ENCODE peak calls at places on chromosomes 11 and 22, in four cellular contexts. E is GM12891, R is K562, G is GM12878. K is an unnamed sample.

GRCh38 chr11:113192121-113192925 is 122.1 kb upstream of the TTC12 start:
- DNase-seq in E (no peak), R (no peak), G (no peak), K (no peak)

GRCh38 chr11:67271548-67272284 is 5.4 kb downstream of the GRK2 start:
- DNase-seq in E (no peak), R (no peak), G (peak), K (peak)

GRCh38 chr22:26851125-26851524 is 193.7 kb downstream of the MIAT start:
- DNase-seq in E (no peak), R (no peak), G (no peak), K (no peak)

GRCh38 chr11:101034076-101034475 is 95.5 kb downstream of the PGR start:
- DNase-seq in E (no peak), R (no peak), G (no peak), K (no peak)

GRCh38 chr11:61380914-61381313 is 11.5 kb upstream of the TMEM216 start:
- DNase-seq in E (no peak), R (no peak), G (no peak), K (no peak)

GRCh38 chr11:125410091-125410490 is 86.0 kb downstream of the FEZ1 start:
- DNase-seq in E (no peak), R (no peak), G (no peak), K (no peak)

GRCh38 chr22:20298110-20298802 is 21.6 kb downstream of the DGCR6L start:
- DNase-seq in E (no peak), R (peak), G (no peak), K (no peak)

GRCh38 chr11:3206128-3206921 is 12.3 kb downstream of the MRGPRG start:
- DNase-seq in E (no peak), R (no peak), G (no peak), K (no peak)

GRCh38 chr22:27212617-27213177 is 555.3 kb downstream of the MIAT start:
- DNase-seq in E (no peak), R (no peak), G (no peak), K (peak)

GRCh38 chr11:46948378-46949131 is 12.0 kb downstream of the CSTPP1 start:
- DNase-seq in E (no peak), R (no peak), G (no peak), K (no peak)

GRCh38 chr11:114079406-114080072 is 20.0 kb downstream of the ZBTB16 start:
- DNase-seq in E (no peak), R (no peak), G (no peak), K (no peak)

GRCh38 chr11:11944444-11944843 is 64.0 kb downstream of the DKK3 start:
- DNase-seq in E (no peak), R (no peak), G (no peak), K (no peak)

GRCh38 chr11:76655466-76656086 is 15.0 kb downstream of the LRRC32 start:
- DNase-seq in E (no peak), R (no peak), G (no peak), K (no peak)

GRCh38 chr11:73236205-73236765 is 18.2 kb downstream of the P2RY2 start:
- DNase-seq in E (no peak), R (no peak), G (no peak), K (no peak)

GRCh38 chr11:16095756-16096155 is 260.6 kb downstream of the SOX6 start:
- DNase-seq in E (no peak), R (no peak), G (no peak), K (no peak)

GRCh38 chr11:128509990-128510389 is 77.4 kb downstream of the ETS1 start:
- DNase-seq in E (no peak), R (no peak), G (no peak), K (no peak)

GRCh38 chr11:65293909-65294381 is 20.7 kb upstream of the CDC42EP2 start:
- DNase-seq in E (no peak), R (no peak), G (no peak), K (no peak)

GRCh38 chr11:91124363-91124762 is 901.5 kb upstream of the CHORDC1 start:
- DNase-seq in E (no peak), R (no peak), G (no peak), K (no peak)

GRCh38 chr11:122645847-122646246 is 9.7 kb upstream of the UBASH3B start:
- DNase-seq in E (no peak), R (no peak), G (no peak), K (no peak)

GRCh38 chr11:126163779-126164178 is 47.7 kb downstream of the RPUSD4 start:
- DNase-seq in E (no peak), R (no peak), G (no peak), K (no peak)

GRCh38 chr11:27904358-27905055 is 203.4 kb downstream of the KIF18A start:
- DNase-seq in E (no peak), R (no peak), G (no peak), K (no peak)

GRCh38 chr11:27907534-27907933 is 200.4 kb downstream of the KIF18A start:
- DNase-seq in E (no peak), R (no peak), G (no peak), K (no peak)

GRCh38 chr11:27898166-27898565 is 197.9 kb upstream of the BDNF start:
- DNase-seq in E (no peak), R (no peak), G (no peak), K (no peak)

GRCh38 chr11:27902981-27903624 is 202.8 kb upstream of the BDNF start:
- DNase-seq in E (no peak), R (no peak), G (no peak), K (no peak)
- TF ChIP-seq POLR2AphosphoS5 in E (no peak), R (no peak), G (no peak), K (no peak)

GRCh38 chr22:41394012-41394356 is 12.2 kb downstream of the TEF start:
- DNase-seq in E (no peak), R (no peak), G (no peak), K (no peak)
- TF ChIP-seq SPI1 in E (no peak), R (no peak), G (no peak), K (no peak)

DNA sequence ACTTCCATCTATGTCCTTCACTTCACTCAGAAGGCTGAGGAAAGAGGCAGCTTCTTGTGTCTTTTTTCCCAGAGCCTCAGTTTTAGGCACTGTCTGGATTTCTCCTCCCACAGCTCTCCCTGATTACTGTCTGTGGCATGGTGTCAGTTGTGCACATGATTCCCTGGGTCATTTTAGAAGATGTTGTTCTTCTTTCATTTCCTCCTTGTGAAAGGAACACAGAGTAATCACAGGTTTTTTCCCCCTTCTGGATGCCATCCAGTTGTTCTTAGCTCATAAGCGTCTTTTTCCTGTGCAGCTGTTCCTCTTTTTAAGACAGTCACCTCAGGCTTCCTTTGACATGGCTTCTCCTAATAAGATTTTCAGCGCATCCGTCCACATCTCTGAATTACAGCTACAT is 212.2 kb downstream of the FAM181B start:
- DNase-seq in E (no peak), R (no peak), G (no peak), K (peak)
- TF ChIP-seq POLR2AphosphoS5 in E (no peak), R (no peak), G (no peak), K (no peak)

DNA sequence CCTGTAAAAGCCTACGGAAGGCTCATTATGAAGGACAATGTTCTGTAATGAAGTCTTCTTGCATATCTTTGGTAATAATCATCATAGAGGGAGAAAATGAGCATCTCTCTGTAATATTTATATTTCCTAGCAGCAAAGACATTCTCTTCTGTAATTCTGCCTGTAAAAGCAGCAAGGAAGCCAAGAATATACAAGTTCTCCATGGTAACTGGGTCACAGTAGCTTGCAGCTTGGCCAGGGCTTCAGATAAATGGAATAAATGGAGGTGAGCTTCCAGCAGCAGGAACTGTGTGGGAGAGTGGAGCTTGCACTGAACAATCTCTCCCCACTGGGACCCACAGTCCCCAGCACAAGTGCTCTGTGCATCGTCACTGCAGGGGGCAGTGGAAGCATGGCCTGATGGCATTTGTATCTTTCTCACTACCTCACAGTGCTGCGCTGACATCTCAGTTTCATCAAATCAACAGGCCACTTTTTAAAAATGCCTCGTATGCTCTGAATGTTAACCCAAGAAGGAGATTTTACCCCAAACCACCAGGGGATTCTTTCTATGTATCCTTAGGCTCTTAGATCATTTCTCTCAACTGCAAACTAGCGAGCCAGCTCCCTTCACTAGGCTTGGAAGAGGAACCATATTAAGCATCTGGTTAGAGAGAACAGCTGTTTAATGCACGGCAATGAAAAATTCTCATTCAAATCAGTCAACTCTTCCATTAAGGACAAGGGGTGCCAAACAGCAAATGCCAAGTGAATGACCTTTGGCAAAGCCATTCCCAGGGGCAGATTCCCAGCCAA is 1059.7 kb downstream of the OPCML start:
- DNase-seq in E (no peak), R (no peak), G (no peak), K (no peak)
- TF ChIP-seq SPI1 in E (no peak), R (no peak), G (no peak), K (no peak)

DNA sequence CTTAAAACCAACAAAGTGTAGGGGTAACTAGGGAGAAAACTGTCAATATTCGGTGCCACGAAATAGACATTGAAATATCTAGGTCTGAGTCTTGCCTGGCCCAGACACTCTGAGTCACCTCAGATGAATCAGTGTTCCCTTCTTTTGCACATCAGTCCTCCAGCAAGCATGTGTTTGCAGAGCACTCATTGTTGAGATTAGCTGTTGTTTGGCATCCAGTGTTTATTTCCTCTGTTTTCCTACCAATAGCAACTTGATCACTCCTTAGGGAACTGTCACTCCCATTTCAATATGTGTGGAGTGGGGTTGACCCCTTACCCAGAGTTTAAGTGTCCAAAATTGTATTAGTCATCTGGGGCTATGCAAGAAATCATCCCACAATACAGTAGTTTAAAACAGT is 4.7 kb upstream of the ASCC2 start:
- DNase-seq in E (no peak), R (no peak), G (no peak), K (no peak)
- TF ChIP-seq POLR2AphosphoS5 in E (no peak), R (no peak), G (no peak), K (no peak)

GRCh38 chr11:95426823-95427462 is 195.9 kb upstream of the SESN3 start:
- DNase-seq in E (no peak), R (no peak), G (no peak), K (no peak)

GRCh38 chr11:95432714-95433503 is 201.9 kb upstream of the SESN3 start:
- DNase-seq in E (no peak), R (no peak), G (no peak), K (no peak)

GRCh38 chr11:95435192-95435591 is 204.2 kb upstream of the SESN3 start:
- DNase-seq in E (no peak), R (no peak), G (no peak), K (no peak)

GRCh38 chr11:95434489-95435057 is 203.6 kb upstream of the SESN3 start:
- DNase-seq in E (no peak), R (no peak), G (no peak), K (no peak)

GRCh38 chr11:95429376-95429907 is 198.4 kb upstream of the SESN3 start:
- DNase-seq in E (no peak), R (no peak), G (no peak), K (no peak)
- TF ChIP-seq SPI1 in E (no peak), R (no peak), G (no peak), K (no peak)

DNA sequence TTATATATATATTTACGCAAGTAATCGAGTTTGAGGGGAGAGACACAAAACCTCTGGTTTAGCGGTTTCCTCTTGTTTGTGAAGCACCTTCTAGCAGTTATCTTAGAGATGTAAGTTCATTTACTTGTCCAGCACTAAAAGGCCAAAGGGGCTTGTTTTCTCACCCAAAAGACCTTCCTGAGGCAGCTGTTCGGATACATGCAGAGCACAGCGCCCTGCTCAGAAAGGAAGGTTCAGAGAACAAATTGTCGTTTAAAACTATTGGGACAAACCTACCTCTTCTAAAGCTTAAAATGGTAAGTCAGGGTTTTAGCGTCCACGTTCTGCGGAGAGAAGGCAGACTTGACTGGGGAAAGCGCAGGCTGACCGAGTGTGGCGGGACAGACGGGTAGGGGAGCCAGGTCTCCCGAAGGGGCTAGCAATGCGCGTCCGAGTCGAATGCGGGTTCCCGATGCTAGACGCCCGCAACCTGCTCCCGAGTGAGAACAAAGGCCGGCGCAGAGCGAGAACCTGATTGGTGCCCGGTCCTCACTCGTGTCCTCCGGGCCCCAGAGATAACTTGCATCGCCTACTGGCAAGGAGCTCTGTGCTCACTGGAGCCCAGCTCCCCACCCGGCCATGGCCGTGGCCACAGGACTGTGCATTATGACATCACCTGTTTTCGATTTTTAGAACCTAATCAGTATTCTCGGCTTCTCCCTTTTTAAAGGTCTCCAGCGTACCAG is 1.0 kb upstream of the SESN3 start:
- DNase-seq in E (no peak), R (no peak), G (no peak), K (peak)
- TF ChIP-seq POLR2AphosphoS5 in E (peak), R (no peak), G (no peak), K (peak)

GRCh38 chr22:42868751-42869251 is 11.7 kb upstream of the ARFGAP3 start:
- DNase-seq in E (no peak), R (no peak), G (no peak), K (no peak)

GRCh38 chr22:42862045-42862734 is 5.1 kb upstream of the ARFGAP3 start:
- DNase-seq in E (no peak), R (no peak), G (no peak), K (no peak)

GRCh38 chr22:42865536-42865935 is 8.5 kb upstream of the ARFGAP3 start:
- DNase-seq in E (no peak), R (no peak), G (no peak), K (no peak)

GRCh38 chr22:42866100-42866499 is 9.0 kb upstream of the ARFGAP3 start:
- DNase-seq in E (no peak), R (no peak), G (no peak), K (no peak)

DNA sequence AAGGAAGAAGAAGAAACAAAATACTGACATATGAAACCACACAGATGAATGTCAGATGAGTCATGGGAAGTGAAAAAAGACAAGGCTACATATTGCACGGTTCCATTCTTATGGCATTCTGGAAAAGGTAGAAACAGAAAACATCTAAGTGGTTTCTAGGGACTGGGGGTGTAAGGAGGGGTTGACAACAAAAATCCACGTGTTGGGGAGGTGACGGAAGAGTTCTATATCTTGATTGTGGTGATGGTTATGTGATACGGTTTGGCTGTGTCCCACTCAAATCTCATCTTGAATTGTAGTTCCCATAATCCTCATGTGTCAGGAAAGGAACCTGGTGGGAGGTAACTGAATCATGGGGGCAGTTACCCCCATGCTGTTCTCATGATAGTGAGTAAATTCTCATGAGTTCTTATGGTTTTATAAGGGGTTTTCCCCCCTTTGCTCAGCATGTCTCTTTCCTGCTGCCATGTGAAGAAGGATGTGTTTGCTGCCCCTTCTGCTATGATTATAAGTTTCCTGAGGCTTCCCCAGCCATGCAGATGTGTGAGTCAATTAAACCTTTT is 6.4 kb upstream of the ARFGAP3 start:
- DNase-seq in E (no peak), R (no peak), G (peak), K (peak)
- TF ChIP-seq SPI1 in E (no peak), R (no peak), G (no peak), K (no peak)

DNA sequence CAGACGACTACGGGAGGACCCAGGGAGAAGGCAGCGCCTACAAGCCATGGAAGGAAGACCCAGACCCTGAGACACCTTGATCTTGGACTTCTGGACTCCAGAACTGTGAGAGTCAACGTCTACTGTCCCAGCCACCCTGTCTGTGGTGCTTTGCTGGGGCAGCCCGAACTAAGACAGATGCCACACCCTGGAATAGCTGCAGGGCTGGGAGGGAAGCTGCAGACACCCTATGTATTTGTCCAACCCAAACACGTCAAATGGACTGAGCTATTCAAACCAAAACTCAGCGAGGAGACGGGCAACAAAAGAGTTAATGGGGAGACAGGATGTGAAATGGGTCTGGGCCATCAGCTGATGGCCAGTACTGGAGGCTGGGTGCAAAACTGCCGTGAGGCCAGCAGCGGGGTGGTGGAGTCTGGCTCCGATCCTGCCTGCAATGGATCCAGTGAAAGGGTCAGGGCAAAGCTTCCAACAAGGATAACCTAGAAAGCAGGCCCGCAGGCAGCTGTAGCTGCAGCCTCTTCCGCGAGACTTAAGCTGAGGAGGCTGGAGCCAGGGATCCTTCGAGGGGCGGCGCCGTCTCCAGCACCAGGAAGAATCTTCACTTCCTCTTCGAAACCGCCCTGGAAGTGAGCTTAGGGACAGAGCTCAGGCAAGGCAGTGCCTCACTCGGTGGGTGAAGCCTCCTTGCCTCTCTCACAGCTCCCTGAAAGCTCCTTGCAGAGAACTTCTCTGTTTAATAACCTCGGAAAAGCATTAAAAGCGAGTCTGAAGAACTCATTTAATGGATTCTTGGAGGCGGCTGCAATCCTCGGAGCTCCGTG is 169.6 kb downstream of the CTTN start:
- DNase-seq in E (no peak), R (no peak), G (no peak), K (peak)
- TF ChIP-seq POLR2AphosphoS5 in E (no peak), R (no peak), G (no peak), K (no peak)